ENCODE peak calls at places on chromosomes 3 and 15, in six cellular contexts. One of them, this sample, is unnamed.
A peak's percentile ranks its signal among the peaks of the same experiment; 100 is the strongest.

GRCh38 chr3:158810823-158811425 is 9.1 kb downstream of the MFSD1 start:
- DNase-seq in GM12864: no peak
- DNase-seq in CD8-positive, alpha-beta T cell: no peak
- DNase-seq in stomach: no peak
- DNase-seq in fibroblast of pulmonary artery: no peak
- DNase-seq in heart left ventricle: no peak
- DNase-seq in this sample: no peak

GRCh38 chr3:106332884-106333283 is 464.1 kb upstream of the CBLB start:
- DNase-seq in GM12864: peak; percentile 36
- DNase-seq in CD8-positive, alpha-beta T cell: no peak
- DNase-seq in stomach: no peak
- DNase-seq in fibroblast of pulmonary artery: no peak
- DNase-seq in heart left ventricle: no peak
- DNase-seq in this sample: peak; percentile 49

GRCh38 chr15:101022306-101022705 is 103.1 kb downstream of the LRRK1 start:
- DNase-seq in GM12864: no peak
- DNase-seq in CD8-positive, alpha-beta T cell: no peak
- DNase-seq in stomach: peak; percentile 16
- DNase-seq in fibroblast of pulmonary artery: no peak
- DNase-seq in heart left ventricle: peak; percentile 24
- DNase-seq in this sample: no peak

GRCh38 chr15:51121631-51122225 is 27.0 kb upstream of the TNFAIP8L3 start:
- DNase-seq in GM12864: no peak
- DNase-seq in CD8-positive, alpha-beta T cell: no peak
- DNase-seq in stomach: no peak
- DNase-seq in fibroblast of pulmonary artery: peak; percentile 39
- DNase-seq in heart left ventricle: no peak
- DNase-seq in this sample: no peak

GRCh38 chr3:152290374-152290773 is 21.6 kb downstream of the MBNL1 start:
- DNase-seq in GM12864: no peak
- DNase-seq in CD8-positive, alpha-beta T cell: no peak
- DNase-seq in stomach: no peak
- DNase-seq in fibroblast of pulmonary artery: no peak
- DNase-seq in heart left ventricle: no peak
- DNase-seq in this sample: no peak

GRCh38 chr15:66007663-66008262 is 138.5 kb downstream of the RAB11A start:
- DNase-seq in GM12864: no peak
- DNase-seq in CD8-positive, alpha-beta T cell: no peak
- DNase-seq in stomach: no peak
- DNase-seq in fibroblast of pulmonary artery: no peak
- DNase-seq in heart left ventricle: no peak
- DNase-seq in this sample: no peak

GRCh38 chr3:193317901-193318300 is 60.7 kb downstream of the ATP13A5 start:
- DNase-seq in GM12864: no peak
- DNase-seq in CD8-positive, alpha-beta T cell: no peak
- DNase-seq in stomach: no peak
- DNase-seq in fibroblast of pulmonary artery: no peak
- DNase-seq in heart left ventricle: no peak
- DNase-seq in this sample: no peak

GRCh38 chr3:129139911-129140310 is 18.3 kb upstream of the RAB43 start:
- DNase-seq in GM12864: no peak
- DNase-seq in CD8-positive, alpha-beta T cell: no peak
- DNase-seq in stomach: no peak
- DNase-seq in fibroblast of pulmonary artery: no peak
- DNase-seq in heart left ventricle: no peak
- DNase-seq in this sample: no peak

GRCh38 chr3:103388214-103388613 is 953.4 kb downstream of the ZPLD1 start:
- DNase-seq in GM12864: no peak
- DNase-seq in CD8-positive, alpha-beta T cell: no peak
- DNase-seq in stomach: no peak
- DNase-seq in fibroblast of pulmonary artery: peak; percentile 6
- DNase-seq in heart left ventricle: no peak
- DNase-seq in this sample: peak; percentile 44

GRCh38 chr15:86865920-86866319 is 786.2 kb downstream of the AGBL1 start:
- DNase-seq in GM12864: no peak
- DNase-seq in CD8-positive, alpha-beta T cell: no peak
- DNase-seq in stomach: no peak
- DNase-seq in fibroblast of pulmonary artery: peak; percentile 0
- DNase-seq in heart left ventricle: no peak
- DNase-seq in this sample: no peak

GRCh38 chr3:105904683-105905320 is 36.0 kb upstream of the CBLB start:
- DNase-seq in GM12864: no peak
- DNase-seq in CD8-positive, alpha-beta T cell: no peak
- DNase-seq in stomach: no peak
- DNase-seq in fibroblast of pulmonary artery: peak; percentile 36
- DNase-seq in heart left ventricle: no peak
- DNase-seq in this sample: peak; percentile 31

GRCh38 chr3:61704807-61705206 is 143.4 kb downstream of the PTPRG start:
- DNase-seq in GM12864: no peak
- DNase-seq in CD8-positive, alpha-beta T cell: no peak
- DNase-seq in stomach: no peak
- DNase-seq in fibroblast of pulmonary artery: no peak
- DNase-seq in heart left ventricle: no peak
- DNase-seq in this sample: no peak

GRCh38 chr3:126982125-126982521 is 792 bp upstream of the PLXNA1 start:
- DNase-seq in GM12864: peak; percentile 44
- DNase-seq in CD8-positive, alpha-beta T cell: peak; percentile 74
- DNase-seq in stomach: no peak
- DNase-seq in fibroblast of pulmonary artery: no peak
- DNase-seq in heart left ventricle: peak; percentile 60
- DNase-seq in this sample: peak; percentile 19

GRCh38 chr3:121063628-121064027 is 155.6 kb downstream of the STXBP5L start:
- DNase-seq in GM12864: no peak
- DNase-seq in CD8-positive, alpha-beta T cell: no peak
- DNase-seq in stomach: no peak
- DNase-seq in fibroblast of pulmonary artery: no peak
- DNase-seq in heart left ventricle: no peak
- DNase-seq in this sample: no peak

GRCh38 chr15:63920504-63921178 is 86.9 kb upstream of the HERC1 start:
- DNase-seq in GM12864: no peak
- DNase-seq in CD8-positive, alpha-beta T cell: no peak
- DNase-seq in stomach: no peak
- DNase-seq in fibroblast of pulmonary artery: no peak
- DNase-seq in heart left ventricle: no peak
- DNase-seq in this sample: peak; percentile 82

GRCh38 chr3:171996178-171996817 is 43.1 kb upstream of the FNDC3B start:
- DNase-seq in GM12864: no peak
- DNase-seq in CD8-positive, alpha-beta T cell: no peak
- DNase-seq in stomach: no peak
- DNase-seq in fibroblast of pulmonary artery: no peak
- DNase-seq in heart left ventricle: no peak
- DNase-seq in this sample: no peak

GRCh38 chr3:172347895-172348680 is 100.2 kb downstream of the GHSR start:
- DNase-seq in GM12864: no peak
- DNase-seq in CD8-positive, alpha-beta T cell: no peak
- DNase-seq in stomach: no peak
- DNase-seq in fibroblast of pulmonary artery: no peak
- DNase-seq in heart left ventricle: no peak
- DNase-seq in this sample: no peak

GRCh38 chr3:1600700-1601418 is 497.8 kb upstream of the CNTN4 start:
- DNase-seq in GM12864: no peak
- DNase-seq in CD8-positive, alpha-beta T cell: no peak
- DNase-seq in stomach: no peak
- DNase-seq in fibroblast of pulmonary artery: no peak
- DNase-seq in heart left ventricle: no peak
- DNase-seq in this sample: no peak

GRCh38 chr15:64289550-64289949 is 66.4 kb downstream of the CSNK1G1 start:
- DNase-seq in GM12864: no peak
- DNase-seq in CD8-positive, alpha-beta T cell: no peak
- DNase-seq in stomach: no peak
- DNase-seq in fibroblast of pulmonary artery: no peak
- DNase-seq in heart left ventricle: no peak
- DNase-seq in this sample: no peak

GRCh38 chr3:13132281-13132680 is 59.1 kb upstream of the IQSEC1 start:
- DNase-seq in GM12864: no peak
- DNase-seq in CD8-positive, alpha-beta T cell: no peak
- DNase-seq in stomach: peak; percentile 3
- DNase-seq in fibroblast of pulmonary artery: no peak
- DNase-seq in heart left ventricle: no peak
- DNase-seq in this sample: no peak

GRCh38 chr3:123749716-123750115 is 134.4 kb downstream of the MYLK start:
- DNase-seq in GM12864: no peak
- DNase-seq in CD8-positive, alpha-beta T cell: no peak
- DNase-seq in stomach: no peak
- DNase-seq in fibroblast of pulmonary artery: peak; percentile 94
- DNase-seq in heart left ventricle: no peak
- DNase-seq in this sample: peak; percentile 73

GRCh38 chr3:123752228-123752627 is 131.9 kb downstream of the MYLK start:
- DNase-seq in GM12864: no peak
- DNase-seq in CD8-positive, alpha-beta T cell: no peak
- DNase-seq in stomach: no peak
- DNase-seq in fibroblast of pulmonary artery: no peak
- DNase-seq in heart left ventricle: no peak
- DNase-seq in this sample: no peak

GRCh38 chr3:123750659-123751420 is 133.3 kb downstream of the MYLK start:
- DNase-seq in GM12864: no peak
- DNase-seq in CD8-positive, alpha-beta T cell: no peak
- DNase-seq in stomach: no peak
- DNase-seq in fibroblast of pulmonary artery: peak; percentile 88
- DNase-seq in heart left ventricle: no peak
- DNase-seq in this sample: peak; percentile 71

GRCh38 chr3:123750209-123750608 is 133.9 kb downstream of the MYLK start:
- DNase-seq in GM12864: no peak
- DNase-seq in CD8-positive, alpha-beta T cell: no peak
- DNase-seq in stomach: no peak
- DNase-seq in fibroblast of pulmonary artery: no peak
- DNase-seq in heart left ventricle: no peak
- DNase-seq in this sample: no peak

GRCh38 chr3:123751478-123751877 is 132.7 kb downstream of the MYLK start:
- DNase-seq in GM12864: no peak
- DNase-seq in CD8-positive, alpha-beta T cell: no peak
- DNase-seq in stomach: no peak
- DNase-seq in fibroblast of pulmonary artery: no peak
- DNase-seq in heart left ventricle: no peak
- DNase-seq in this sample: no peak
- TF ChIP-seq CTCF in GM12864: no peak
- TF ChIP-seq CTCF in CD8-positive, alpha-beta T cell: no peak
- TF ChIP-seq CTCF in stomach: no peak
- TF ChIP-seq CTCF in fibroblast of pulmonary artery: no peak
- TF ChIP-seq CTCF in heart left ventricle: no peak
- TF ChIP-seq CTCF in this sample: no peak

GRCh38 chr15:85624241-85624855 is 170.4 kb downstream of the KLHL25 start:
- DNase-seq in GM12864: no peak
- DNase-seq in CD8-positive, alpha-beta T cell: no peak
- DNase-seq in stomach: no peak
- DNase-seq in fibroblast of pulmonary artery: peak; percentile 76
- DNase-seq in heart left ventricle: no peak
- DNase-seq in this sample: no peak

GRCh38 chr15:85625856-85626255 is 168.9 kb downstream of the KLHL25 start:
- DNase-seq in GM12864: no peak
- DNase-seq in CD8-positive, alpha-beta T cell: no peak
- DNase-seq in stomach: no peak
- DNase-seq in fibroblast of pulmonary artery: peak; percentile 76
- DNase-seq in heart left ventricle: no peak
- DNase-seq in this sample: peak; percentile 62

GRCh38 chr15:85625431-85625830 is 169.3 kb downstream of the KLHL25 start:
- DNase-seq in GM12864: no peak
- DNase-seq in CD8-positive, alpha-beta T cell: no peak
- DNase-seq in stomach: no peak
- DNase-seq in fibroblast of pulmonary artery: no peak
- DNase-seq in heart left ventricle: no peak
- DNase-seq in this sample: no peak

GRCh38 chr15:85622432-85622831 is 172.3 kb downstream of the KLHL25 start:
- DNase-seq in GM12864: no peak
- DNase-seq in CD8-positive, alpha-beta T cell: no peak
- DNase-seq in stomach: no peak
- DNase-seq in fibroblast of pulmonary artery: no peak
- DNase-seq in heart left ventricle: no peak
- DNase-seq in this sample: no peak

GRCh38 chr15:85623648-85624047 is 171.1 kb downstream of the KLHL25 start:
- DNase-seq in GM12864: no peak
- DNase-seq in CD8-positive, alpha-beta T cell: no peak
- DNase-seq in stomach: no peak
- DNase-seq in fibroblast of pulmonary artery: no peak
- DNase-seq in heart left ventricle: no peak
- DNase-seq in this sample: no peak
- H3K4me3 ChIP-seq in GM12864: no peak overlapping the region
- H3K4me3 ChIP-seq in CD8-positive, alpha-beta T cell: no peak overlapping the region
- H3K4me3 ChIP-seq in stomach: peak overlapping the region; percentile 6
- H3K4me3 ChIP-seq in fibroblast of pulmonary artery: no peak overlapping the region
- H3K4me3 ChIP-seq in heart left ventricle: peak overlapping the region; percentile 14
- H3K4me3 ChIP-seq in this sample: no peak overlapping the region

DNA sequence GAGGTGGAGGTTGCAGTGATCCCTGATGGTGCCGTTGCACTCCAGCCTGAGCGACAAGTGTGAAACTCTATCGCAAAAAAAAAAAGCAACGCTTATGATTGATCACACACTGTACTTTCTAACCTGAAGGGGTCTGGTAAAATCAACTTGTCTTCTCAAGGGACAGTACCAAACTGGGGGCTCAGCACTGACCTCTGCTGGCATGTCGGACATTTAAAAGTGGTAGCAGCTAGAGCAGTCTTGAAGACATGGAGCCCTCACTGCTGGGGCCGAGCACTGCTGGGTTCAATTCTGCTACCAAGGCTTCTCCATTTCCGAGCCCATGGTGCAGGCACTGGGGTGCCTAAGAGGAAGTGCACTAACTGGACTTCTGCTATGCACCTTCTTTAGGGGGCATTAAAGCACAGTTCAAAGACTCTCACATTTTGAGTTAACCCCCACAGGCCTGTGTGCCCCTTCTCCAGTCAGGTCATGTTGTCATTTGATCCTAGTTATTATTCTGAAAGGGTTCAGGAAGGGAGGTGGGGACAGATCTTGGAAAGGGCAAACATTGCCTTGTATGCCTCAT is 26.4 kb upstream of the LAMP3 start:
- DNase-seq in GM12864: peak; percentile 15
- DNase-seq in CD8-positive, alpha-beta T cell: no peak
- DNase-seq in stomach: peak; percentile 47
- DNase-seq in fibroblast of pulmonary artery: peak; percentile 43
- DNase-seq in heart left ventricle: no peak
- DNase-seq in this sample: peak; percentile 23
- TF ChIP-seq CTCF in GM12864: peak; percentile 63
- TF ChIP-seq CTCF in CD8-positive, alpha-beta T cell: no peak
- TF ChIP-seq CTCF in stomach: no peak
- TF ChIP-seq CTCF in fibroblast of pulmonary artery: peak; percentile 42
- TF ChIP-seq CTCF in heart left ventricle: peak; percentile 21
- TF ChIP-seq CTCF in this sample: peak; percentile 37

DNA sequence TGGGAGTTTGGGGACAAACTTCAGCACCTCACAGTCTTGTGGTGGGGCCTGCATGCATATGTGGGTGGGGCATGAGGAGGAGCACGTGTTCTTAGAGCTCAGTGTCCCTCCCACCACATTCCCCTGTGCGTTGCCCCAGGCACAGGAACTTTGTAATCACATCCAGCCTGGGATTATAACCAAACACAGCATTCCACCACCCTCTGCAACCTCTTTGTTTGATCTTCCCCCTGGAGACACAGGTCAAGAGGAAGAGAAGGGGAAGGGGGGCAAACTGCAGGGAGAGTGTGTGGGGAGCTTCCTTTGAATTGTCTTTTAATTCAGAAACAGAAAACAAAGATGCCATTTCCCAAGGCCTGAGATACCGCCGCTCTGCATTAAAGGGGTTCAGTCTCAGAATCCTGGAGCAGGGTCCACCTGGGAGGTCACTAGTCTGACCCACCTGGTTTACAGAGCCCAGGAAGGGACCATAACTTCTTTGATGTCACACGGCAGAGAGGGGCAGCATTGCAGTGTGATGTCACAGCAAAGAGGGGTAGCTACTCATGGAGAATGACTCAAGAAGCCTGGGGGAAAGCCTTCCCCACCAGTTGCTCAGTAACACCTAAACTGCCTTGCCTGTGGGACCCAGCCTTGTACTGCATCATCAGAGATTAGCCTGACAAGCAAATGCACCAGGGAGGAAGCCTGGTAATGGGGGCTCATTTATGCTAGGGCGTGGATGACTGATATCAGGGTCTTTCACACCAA is 106.3 kb upstream of the RNU6-1 start:
- DNase-seq in GM12864: no peak
- DNase-seq in CD8-positive, alpha-beta T cell: no peak
- DNase-seq in stomach: no peak
- DNase-seq in fibroblast of pulmonary artery: peak; percentile 50
- DNase-seq in heart left ventricle: no peak
- DNase-seq in this sample: peak; percentile 30
- H3K4me3 ChIP-seq in GM12864: peak overlapping the region; percentile 46
- H3K4me3 ChIP-seq in CD8-positive, alpha-beta T cell: no peak overlapping the region
- H3K4me3 ChIP-seq in stomach: no peak overlapping the region
- H3K4me3 ChIP-seq in fibroblast of pulmonary artery: no peak overlapping the region
- H3K4me3 ChIP-seq in heart left ventricle: no peak overlapping the region
- H3K4me3 ChIP-seq in this sample: no peak overlapping the region